ENCODE peak calls at places on chromosome 9, in four cellular contexts. R, O, Y and F are unnamed samples.

GRCh38 chr9:131043097-131043496 is 34.1 kb downstream of the LAMC3 start:
- DNase-seq in R (no peak), O (no peak), Y (no peak), F (no peak)

GRCh38 chr9:129237195-129237611 is 59.1 kb upstream of the IER5L start:
- DNase-seq in R (peak; percentile 68), O (no peak), Y (no peak), F (no peak)

GRCh38 chr9:93235278-93235960 is 51.5 kb downstream of the WNK2 start:
- DNase-seq in R (no peak), O (no peak), Y (no peak), F (no peak)

GRCh38 chr9:94922691-94923107 is 196.2 kb downstream of the AOPEP start:
- DNase-seq in R (no peak), O (no peak), Y (no peak), F (no peak)

GRCh38 chr9:114721491-114722362 is 39.7 kb upstream of the TEX48 start:
- DNase-seq in R (no peak), O (no peak), Y (no peak), F (no peak)

GRCh38 chr9:121371495-121371911 is 1.5 kb upstream of the STOM start:
- DNase-seq in R (no peak), O (no peak), Y (no peak), F (no peak)

GRCh38 chr9:137303031-137303892 is 1.2 kb upstream of the NRARP start:
- DNase-seq in R (no peak), O (no peak), Y (no peak), F (no peak)

GRCh38 chr9:34566972-34567371 is 22.6 kb downstream of the CNTFR start:
- DNase-seq in R (no peak), O (no peak), Y (no peak), F (no peak)

GRCh38 chr9:107131108-107131799 is 151.8 kb upstream of the RAD23B start:
- DNase-seq in R (no peak), O (no peak), Y (no peak), F (no peak)

GRCh38 chr9:96874947-96875459 is 20.7 kb upstream of the ZNF782 start:
- DNase-seq in R (no peak), O (no peak), Y (peak; percentile 40), F (no peak)

GRCh38 chr9:75149841-75150241 is 61.5 kb downstream of the OSTF1 start:
- DNase-seq in R (no peak), O (peak; percentile 52), Y (no peak), F (no peak)

GRCh38 chr9:117523531-117524153 is 108.8 kb upstream of the ASTN2 start:
- DNase-seq in R (no peak), O (no peak), Y (no peak), F (no peak)

GRCh38 chr9:130478152-130478551 is 33.4 kb downstream of the ASS1 start:
- DNase-seq in R (no peak), O (no peak), Y (no peak), F (no peak)

GRCh38 chr9:90421786-90422185 is 220.8 kb downstream of the DIRAS2 start:
- DNase-seq in R (no peak), O (no peak), Y (no peak), F (no peak)

GRCh38 chr9:38338359-38339014 is 54.0 kb upstream of the ALDH1B1 start:
- DNase-seq in R (no peak), O (no peak), Y (no peak), F (no peak)

GRCh38 chr9:14908221-14909206 is 1.7 kb downstream of the FREM1 start:
- DNase-seq in R (no peak), O (no peak), Y (peak; percentile 8), F (no peak)

GRCh38 chr9:36488322-36488838 is 84.3 kb upstream of the MELK start:
- DNase-seq in R (no peak), O (no peak), Y (no peak), F (no peak)

GRCh38 chr9:120926397-120926928 is at the start of gene TRAF1:
- DNase-seq in R (no peak), O (peak; percentile 88), Y (no peak), F (no peak)

GRCh38 chr9:110157812-110158629 is 49.9 kb downstream of the C9orf152 start:
- DNase-seq in R (no peak), O (no peak), Y (no peak), F (no peak)

GRCh38 chr9:71628247-71628646 is 140.1 kb downstream of the CEMIP2 start:
- DNase-seq in R (no peak), O (no peak), Y (no peak), F (no peak)

GRCh38 chr9:79639354-79639753 is 67.6 kb downstream of the TLE4 start:
- DNase-seq in R (no peak), O (no peak), Y (no peak), F (no peak)

GRCh38 chr9:98709968-98710965 is 1.5 kb upstream of the GABBR2 start:
- DNase-seq in R (no peak), O (peak; percentile 18), Y (no peak), F (no peak)

GRCh38 chr9:37324261-37324683 is 98.2 kb upstream of the GRHPR start:
- DNase-seq in R (no peak), O (no peak), Y (peak; percentile 43), F (no peak)

GRCh38 chr9:6779417-6780241 is 21.9 kb downstream of the KDM4C start:
- DNase-seq in R (peak; percentile 45), O (no peak), Y (no peak), F (no peak)
- TF ChIP-seq POLR2AphosphoS5 in R (no peak), O (no peak), Y (no peak), F (no peak)

GRCh38 chr9:101477214-101477613 is 41.6 kb upstream of the ALDOB start:
- DNase-seq in R (no peak), O (no peak), Y (no peak), F (no peak)
- TF ChIP-seq SPI1 in R (no peak), O (no peak), Y (no peak), F (no peak)

GRCh38 chr9:4680750-4681149 is 1.4 kb downstream of the CDC37L1 start:
- DNase-seq in R (no peak), O (no peak), Y (no peak), F (no peak)
- TF ChIP-seq POLR2AphosphoS5 in R (no peak), O (no peak), Y (no peak), F (no peak)

DNA sequence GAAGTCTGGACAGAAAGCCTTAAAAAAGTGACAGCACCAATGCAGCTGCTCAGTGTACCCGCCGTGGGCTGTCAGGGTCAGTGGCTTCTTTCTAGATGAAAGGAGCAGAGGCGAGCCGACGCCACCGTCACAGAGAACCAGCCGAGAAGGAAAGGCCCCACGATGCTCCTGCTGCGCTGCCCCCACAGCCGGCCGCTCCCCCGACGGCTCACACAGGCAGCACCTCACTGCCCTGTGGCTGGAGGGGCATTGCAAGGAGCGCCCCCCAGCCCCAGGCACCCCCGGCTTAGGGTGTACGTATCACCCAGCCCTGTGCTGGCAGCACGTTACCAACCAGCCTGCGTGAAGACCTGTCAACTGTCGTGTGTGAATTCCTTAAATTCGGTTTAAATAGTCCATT is 5.8 kb downstream of the BRD3OS start:
- DNase-seq in R (no peak), O (no peak), Y (no peak), F (no peak)
- TF ChIP-seq SPI1 in R (no peak), O (no peak), Y (no peak), F (no peak)

GRCh38 chr9:113309204-113309813 is 6.1 kb upstream of the RNF183 start:
- DNase-seq in R (peak; percentile 36), O (no peak), Y (no peak), F (no peak)
- TF ChIP-seq POLR2AphosphoS5 in R (no peak), O (no peak), Y (no peak), F (no peak)

DNA sequence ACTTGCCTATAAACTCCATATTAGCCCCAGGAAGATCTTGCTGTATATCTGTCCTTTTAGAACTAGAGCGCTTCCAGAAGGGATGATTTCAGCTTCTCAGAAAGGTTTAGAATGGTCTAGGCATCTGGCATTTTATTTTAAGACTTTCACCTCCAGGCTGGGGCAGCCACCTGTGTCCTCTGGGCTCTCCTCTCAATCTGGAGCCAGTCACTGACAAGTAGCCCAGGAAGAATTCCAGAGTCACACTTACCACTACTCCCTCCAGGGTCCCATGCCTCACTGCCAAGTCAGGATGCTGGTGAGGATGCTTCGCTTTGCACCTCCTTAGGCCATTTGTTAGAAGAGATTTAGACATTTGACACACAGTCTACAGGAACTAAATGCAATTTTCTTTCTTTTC is 20.8 kb downstream of the B4GALT1 start:
- DNase-seq in R (no peak), O (no peak), Y (no peak), F (no peak)
- TF ChIP-seq SPI1 in R (no peak), O (no peak), Y (no peak), F (no peak)

DNA sequence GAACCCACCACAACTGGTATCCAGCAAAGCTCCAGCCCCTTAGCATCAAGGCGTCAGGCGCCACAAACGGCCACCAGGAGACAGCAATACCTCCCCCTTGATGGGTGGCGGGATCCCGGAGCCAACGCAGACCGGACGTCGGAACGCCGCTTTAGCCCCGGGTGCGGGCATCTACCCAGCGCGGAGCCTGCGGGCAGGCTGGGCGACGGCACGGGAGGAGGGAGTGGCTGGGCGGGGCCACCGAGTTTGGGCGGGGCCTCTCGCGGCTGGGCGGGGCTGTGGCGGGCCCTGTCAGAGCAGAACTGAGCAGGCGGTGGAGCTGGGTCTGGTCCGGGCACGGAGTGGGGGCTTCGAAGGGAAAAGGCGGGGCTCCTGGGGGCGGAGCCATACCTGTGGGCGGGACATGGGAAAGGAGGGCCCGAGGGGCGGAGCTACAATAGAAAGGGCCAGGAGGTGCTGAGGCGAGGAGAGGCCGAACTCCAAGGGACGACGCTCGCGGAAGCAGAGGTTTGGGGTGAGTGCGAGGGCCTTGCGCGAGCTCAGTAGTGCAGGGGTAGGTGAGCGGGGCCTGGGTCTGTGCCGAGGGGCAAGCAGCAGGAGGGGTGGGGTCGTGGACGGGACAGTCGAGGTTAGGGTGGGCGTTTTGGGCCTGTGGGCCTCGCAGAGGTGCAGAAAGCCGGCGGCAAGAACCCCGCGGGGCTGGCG is 40.2 kb upstream of the GARNL3 start:
- DNase-seq in R (peak; percentile 96), O (peak; percentile 67), Y (peak; percentile 56), F (peak; percentile 94)
- TF ChIP-seq POLR2AphosphoS5 in R (no peak), O (no peak), Y (no peak), F (no peak)

GRCh38 chr9:86354048-86354881 is at the start of gene TUT7:
- DNase-seq in R (peak; percentile 87), O (peak; percentile 82), Y (peak; percentile 65), F (peak; percentile 84)
- TF ChIP-seq SPI1 in R (no peak), O (no peak), Y (no peak), F (peak; percentile 9)

DNA sequence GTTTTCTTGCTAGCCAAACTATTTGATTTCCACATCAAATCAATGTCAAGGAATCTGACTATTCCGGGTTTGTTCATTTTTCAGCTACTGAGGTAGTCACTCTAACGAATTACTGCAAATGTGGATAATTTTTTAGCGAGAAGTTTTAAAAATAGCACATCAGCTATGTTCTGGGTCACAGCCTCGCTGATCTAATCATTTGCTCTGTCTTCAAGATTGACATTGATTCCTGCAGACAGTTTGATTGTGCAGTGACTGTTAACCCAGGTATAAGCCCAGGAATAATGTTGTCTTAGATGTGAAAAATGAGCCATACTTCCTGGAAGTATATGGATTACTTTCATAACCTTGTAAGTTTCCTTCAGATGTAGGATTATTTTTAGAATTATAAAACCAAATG is 175.1 kb downstream of the BAAT start:
- DNase-seq in R (no peak), O (no peak), Y (no peak), F (no peak)
- TF ChIP-seq POLR2AphosphoS5 in R (no peak), O (no peak), Y (no peak), F (no peak)